ENCODE peak calls at places on chromosomes 1 and 21, in six cellular contexts. W is CD4-positive, alpha-beta memory T cell; D is CD4-positive, alpha-beta T cell; C is HCT116; O is heart right ventricle; A is tibial nerve. G is an unnamed sample.

GRCh38 chr1:172391972-172392371 is 28.5 kb upstream of the C1orf105 start:
- DNase-seq in W (no peak), D (no peak), C (no peak), O (no peak), A (no peak), G (no peak)

GRCh38 chr1:2875677-2876531 is 74.4 kb upstream of the TTC34 start:
- DNase-seq in W (no peak), D (no peak), C (no peak), O (peak), A (no peak), G (no peak)

GRCh38 chr21:41433566-41433965 is 7.5 kb downstream of the MX1 start:
- DNase-seq in W (no peak), D (no peak), C (no peak), O (no peak), A (no peak), G (no peak)

GRCh38 chr1:21082078-21082477 is 94.6 kb downstream of the EIF4G3 start:
- DNase-seq in W (no peak), D (no peak), C (no peak), O (no peak), A (no peak), G (no peak)

GRCh38 chr1:150578278-150579109 is 916 bp downstream of the MCL1 start:
- DNase-seq in W (peak), D (no peak), C (no peak), O (peak), A (no peak), G (no peak)

GRCh38 chr1:205587576-205587975 is 44.2 kb downstream of the ELK4 start:
- DNase-seq in W (no peak), D (no peak), C (no peak), O (no peak), A (no peak), G (no peak)

GRCh38 chr1:186050360-186050759 is 316.2 kb downstream of the HMCN1 start:
- DNase-seq in W (no peak), D (no peak), C (no peak), O (no peak), A (no peak), G (no peak)

GRCh38 chr1:42163114-42163513 is 1.4 kb downstream of the GUCA2A start:
- DNase-seq in W (no peak), D (no peak), C (no peak), O (no peak), A (no peak), G (no peak)

GRCh38 chr1:101820080-101820479 is 176.6 kb downstream of the OLFM3 start:
- DNase-seq in W (no peak), D (no peak), C (peak), O (no peak), A (no peak), G (no peak)

GRCh38 chr1:232036161-232036942 is 409.8 kb downstream of the DISC1 start:
- DNase-seq in W (no peak), D (no peak), C (no peak), O (no peak), A (no peak), G (no peak)

GRCh38 chr1:19454265-19455198 is 30.8 kb downstream of the CAPZB start:
- DNase-seq in W (no peak), D (no peak), C (no peak), O (no peak), A (no peak), G (no peak)

GRCh38 chr1:47676311-47677054 is 238.6 kb downstream of the FOXD2 start:
- DNase-seq in W (no peak), D (no peak), C (no peak), O (no peak), A (no peak), G (no peak)

GRCh38 chr1:180252638-180253536 is 22.8 kb downstream of the LHX4 start:
- DNase-seq in W (peak), D (peak), C (peak), O (peak), A (peak), G (peak)

GRCh38 chr1:81433676-81434075 is 367.1 kb upstream of the ADGRL2 start:
- DNase-seq in W (no peak), D (no peak), C (no peak), O (no peak), A (no peak), G (no peak)

GRCh38 chr1:54980528-54981241 is at the start of gene TMEM61:
- DNase-seq in W (no peak), D (no peak), C (no peak), O (no peak), A (no peak), G (no peak)

GRCh38 chr1:66506991-66507390 is 27.0 kb upstream of the SGIP1 start:
- DNase-seq in W (no peak), D (no peak), C (no peak), O (no peak), A (no peak), G (no peak)

GRCh38 chr1:1165485-1165884 is 8.2 kb upstream of the TTLL10 start:
- DNase-seq in W (no peak), D (no peak), C (no peak), O (no peak), A (no peak), G (no peak)

GRCh38 chr21:46483300-46484295 is 24.9 kb downstream of the DIP2A start:
- DNase-seq in W (no peak), D (no peak), C (no peak), O (peak), A (no peak), G (no peak)

GRCh38 chr1:89780721-89781120 is 40.1 kb upstream of the LRRC8D start:
- DNase-seq in W (peak), D (no peak), C (peak), O (no peak), A (no peak), G (no peak)

GRCh38 chr1:63327417-63328139 is 5.2 kb downstream of the FOXD3 start:
- DNase-seq in W (no peak), D (no peak), C (peak), O (peak), A (no peak), G (peak)

GRCh38 chr21:39633043-39633442 is 20.3 kb downstream of the B3GALT5 start:
- DNase-seq in W (no peak), D (no peak), C (peak), O (no peak), A (no peak), G (no peak)

GRCh38 chr1:27885620-27886352 is 13.4 kb downstream of the THEMIS2 start:
- DNase-seq in W (no peak), D (no peak), C (no peak), O (no peak), A (no peak), G (no peak)

GRCh38 chr1:153805042-153805745 is 30.0 kb downstream of the SLC27A3 start:
- DNase-seq in W (peak), D (peak), C (peak), O (no peak), A (no peak), G (peak)

GRCh38 chr1:41072051-41072450 is 50.5 kb upstream of the SLFNL1 start:
- DNase-seq in W (no peak), D (no peak), C (no peak), O (no peak), A (no peak), G (no peak)

GRCh38 chr1:201914456-201915235 is 25.9 kb downstream of the SHISA4 start:
- DNase-seq in W (no peak), D (no peak), C (no peak), O (no peak), A (no peak), G (no peak)

GRCh38 chr1:93519196-93519825 is 71.4 kb downstream of the FNBP1L start:
- DNase-seq in W (no peak), D (no peak), C (no peak), O (no peak), A (no peak), G (no peak)

GRCh38 chr1:101276818-101277217 is 40.0 kb downstream of the S1PR1 start:
- DNase-seq in W (no peak), D (no peak), C (no peak), O (no peak), A (no peak), G (no peak)

GRCh38 chr1:44806025-44806703 is 987 bp downstream of the DYNLT4 start:
- DNase-seq in W (peak), D (no peak), C (no peak), O (no peak), A (no peak), G (no peak)

GRCh38 chr1:16152521-16153087 is 3.3 kb downstream of the EPHA2 start:
- DNase-seq in W (no peak), D (no peak), C (no peak), O (peak), A (no peak), G (no peak)

GRCh38 chr1:78126506-78126905 is 80.7 kb downstream of the GIPC2 start:
- DNase-seq in W (no peak), D (no peak), C (no peak), O (no peak), A (no peak), G (no peak)

GRCh38 chr1:222697858-222698257 is 14.4 kb downstream of the AIDA start:
- DNase-seq in W (no peak), D (no peak), C (no peak), O (no peak), A (no peak), G (no peak)

GRCh38 chr1:201490708-201491131 is 16.2 kb downstream of the CSRP1 start:
- DNase-seq in W (no peak), D (no peak), C (no peak), O (no peak), A (no peak), G (no peak)

GRCh38 chr1:5926686-5927435 is 65.4 kb downstream of the NPHP4 start:
- DNase-seq in W (no peak), D (no peak), C (no peak), O (no peak), A (no peak), G (no peak)

GRCh38 chr1:54459714-54460113 is 53.5 kb upstream of the SSBP3 start:
- DNase-seq in W (no peak), D (peak), C (no peak), O (no peak), A (no peak), G (no peak)

GRCh38 chr1:119084651-119085262 is 55.7 kb downstream of the WARS2 start:
- DNase-seq in W (no peak), D (no peak), C (no peak), O (no peak), A (no peak), G (no peak)

GRCh38 chr1:24110642-24111263 is 1.2 kb downstream of the MYOM3 start:
- DNase-seq in W (no peak), D (no peak), C (no peak), O (peak), A (no peak), G (no peak)

GRCh38 chr1:154624756-154625643 is 17.0 kb upstream of the ADAR start:
- DNase-seq in W (no peak), D (no peak), C (no peak), O (no peak), A (no peak), G (no peak)

GRCh38 chr21:46069166-46069565 is 28.7 kb upstream of the COL6A2 start:
- DNase-seq in W (no peak), D (no peak), C (no peak), O (no peak), A (no peak), G (no peak)

GRCh38 chr1:247332215-247332900 is 691 bp upstream of the ZNF496 start:
- DNase-seq in W (peak), D (peak), C (no peak), O (peak), A (no peak), G (peak)

GRCh38 chr1:247331172-247331525 is 518 bp downstream of the ZNF496 start:
- DNase-seq in W (peak), D (peak), C (peak), O (peak), A (peak), G (no peak)

GRCh38 chr1:247329097-247329617 is 2.5 kb downstream of the ZNF496 start:
- DNase-seq in W (no peak), D (no peak), C (no peak), O (no peak), A (no peak), G (no peak)

GRCh38 chr1:247331526-247332214 is at the start of gene ZNF496:
- DNase-seq in W (peak), D (peak), C (peak), O (peak), A (peak), G (peak)

GRCh38 chr1:247330548-247331171 is 1.0 kb downstream of the ZNF496 start:
- DNase-seq in W (no peak), D (no peak), C (no peak), O (no peak), A (no peak), G (peak)
- H3K27ac ChIP-seq in W (peak), D (no peak), C (peak), O (peak), A (peak), G (no peak)

GRCh38 chr1:94603663-94604062 is 62.1 kb upstream of the F3 start:
- DNase-seq in W (no peak), D (no peak), C (no peak), O (no peak), A (no peak), G (no peak)

GRCh38 chr1:94606471-94606870 is 64.9 kb upstream of the F3 start:
- DNase-seq in W (no peak), D (no peak), C (no peak), O (no peak), A (no peak), G (no peak)

GRCh38 chr1:94602312-94602711 is 60.8 kb upstream of the F3 start:
- DNase-seq in W (peak), D (no peak), C (no peak), O (no peak), A (no peak), G (no peak)

GRCh38 chr1:94600556-94600955 is 59.0 kb upstream of the F3 start:
- DNase-seq in W (no peak), D (no peak), C (no peak), O (no peak), A (no peak), G (no peak)

GRCh38 chr1:94602802-94603625 is 61.5 kb upstream of the F3 start:
- DNase-seq in W (no peak), D (no peak), C (no peak), O (no peak), A (no peak), G (no peak)
- H3K27ac ChIP-seq in W (no peak), D (no peak), C (no peak), O (no peak), A (no peak), G (no peak)

DNA sequence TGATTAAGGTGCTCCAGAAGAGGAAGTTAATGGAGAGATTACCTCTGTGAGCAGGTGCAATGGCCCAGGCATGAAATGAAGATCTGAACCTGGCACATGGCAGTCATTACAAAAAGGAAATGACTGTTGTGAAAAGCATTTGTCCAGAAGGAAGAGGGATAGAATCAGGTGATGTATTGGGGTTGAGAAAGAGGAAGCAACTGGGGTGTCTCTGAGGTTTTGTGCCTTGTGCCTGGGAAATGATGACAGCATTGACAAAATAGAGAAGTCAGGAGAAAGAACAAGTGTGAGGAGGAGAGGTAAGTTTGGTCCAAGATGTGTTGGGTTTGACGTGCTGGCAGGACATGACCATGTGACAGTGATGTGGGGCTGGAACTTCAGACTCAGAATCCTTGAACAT is 5.6 kb downstream of the CRCT1 start:
- DNase-seq in W (no peak), D (no peak), C (no peak), O (no peak), A (no peak), G (no peak)
- H3K27ac ChIP-seq in W (no peak), D (no peak), C (no peak), O (no peak), A (no peak), G (no peak)

DNA sequence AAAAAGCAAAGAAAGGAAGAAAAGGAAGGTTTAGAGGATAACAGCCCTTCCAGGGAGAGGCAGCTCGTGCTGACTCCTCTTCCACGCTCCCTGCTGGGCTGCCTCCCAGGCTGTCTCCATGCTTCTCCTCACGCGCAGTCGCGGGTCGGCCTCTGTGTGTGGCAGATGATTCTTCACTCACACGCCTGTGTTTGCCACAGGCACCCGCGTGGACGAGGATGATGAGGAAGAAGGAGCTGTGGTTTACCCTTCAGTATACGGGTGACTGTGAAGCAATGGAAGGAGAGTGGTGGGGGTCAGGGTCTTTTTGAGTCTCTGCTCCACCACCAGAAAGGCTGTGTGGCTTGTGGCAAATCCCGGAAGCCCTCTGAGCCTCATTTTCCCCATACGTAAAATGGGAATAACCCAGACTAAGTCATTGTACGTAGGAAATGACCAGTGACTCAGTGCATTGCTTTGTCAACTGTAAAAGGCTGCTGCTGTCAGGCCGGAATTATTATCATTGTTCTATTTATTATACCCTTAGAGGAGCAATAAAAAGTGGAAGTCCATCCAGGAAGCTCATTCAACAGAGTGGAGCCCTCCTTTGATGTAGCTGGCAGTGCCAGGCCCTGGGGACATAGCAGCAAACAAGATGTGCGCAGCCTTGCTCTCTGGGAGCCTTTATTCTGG is 11.9 kb upstream of the SH2D2A start:
- DNase-seq in W (no peak), D (no peak), C (no peak), O (no peak), A (no peak), G (no peak)
- H3K27ac ChIP-seq in W (no peak), D (no peak), C (no peak), O (no peak), A (no peak), G (no peak)

GRCh38 chr1:107952989-107953388 is 12.0 kb downstream of the VAV3 start:
- DNase-seq in W (no peak), D (no peak), C (no peak), O (no peak), A (no peak), G (no peak)
- H3K27ac ChIP-seq in W (no peak), D (no peak), C (no peak), O (peak), A (no peak), G (peak)

DNA sequence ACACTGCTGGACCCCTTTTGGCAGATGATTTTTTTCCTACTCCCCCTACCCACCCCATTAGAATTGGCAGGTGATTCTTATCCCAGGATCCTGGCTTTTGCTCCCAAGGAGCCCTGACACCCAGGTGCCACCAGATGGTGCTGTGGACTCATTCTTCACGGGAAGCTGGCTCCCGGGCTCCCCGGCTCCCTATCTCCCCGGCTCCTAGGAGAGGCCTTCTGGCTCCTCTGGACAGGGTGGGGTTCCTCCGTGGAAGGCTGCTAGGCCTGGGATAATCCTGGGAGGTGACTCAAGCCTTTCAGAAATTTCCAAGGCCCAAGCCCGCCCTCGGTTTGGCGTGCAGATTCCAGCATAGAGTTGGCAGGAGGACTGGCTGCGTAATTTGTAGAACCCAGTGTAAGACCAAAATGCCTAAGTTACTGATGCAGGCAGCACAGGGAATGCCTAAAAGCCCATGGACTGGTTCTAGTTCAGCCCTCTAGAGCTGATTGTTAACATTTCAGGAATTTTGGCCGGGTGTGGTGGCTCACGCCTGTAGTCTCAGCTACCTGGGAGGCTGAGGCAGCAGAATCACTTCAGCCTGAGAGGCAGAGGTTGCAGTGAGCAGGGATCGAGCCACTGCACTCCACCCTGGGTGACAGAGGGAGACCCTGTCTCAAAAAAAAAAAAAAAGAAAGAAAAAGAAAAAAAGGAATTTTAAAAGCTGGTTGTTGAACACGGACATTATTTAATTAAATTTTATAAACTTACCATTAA is 6.8 kb upstream of the BSDC1 start:
- DNase-seq in W (peak), D (peak), C (peak), O (peak), A (peak), G (peak)
- H3K27ac ChIP-seq in W (no peak), D (no peak), C (peak), O (no peak), A (peak), G (no peak)